ENCODE peak calls at places on chromosome 3, in ten cellular contexts. One of them, this sample, is unnamed.

GRCh38 chr3:189202583-189202982 is 30.8 kb downstream of the TPRG1 start:
- DNase-seq in activated CD8-positive, alpha-beta memory T cell treated with anti-CD3 and anti-CD28 coated beads for 48 hours: no peak
- DNase-seq in ELF-1: no peak
- DNase-seq in C1 segment of cervical spinal cord: peak; percentile 2
- DNase-seq in GM06990: no peak
- DNase-seq in NCI-H345: no peak
- DNase-seq in right atrium auricular region: no peak
- DNase-seq in caudate nucleus: no peak
- DNase-seq in HEK293T: no peak
- DNase-seq in CD8-positive, alpha-beta memory T cell: no peak
- DNase-seq in this sample: no peak

GRCh38 chr3:143563786-143564185 is 284.5 kb downstream of the SLC9A9 start:
- DNase-seq in right atrium auricular region: no peak
- DNase-seq in NCI-H345: no peak
- DNase-seq in CD8-positive, alpha-beta memory T cell: no peak
- DNase-seq in HEK293T: no peak
- DNase-seq in ELF-1: no peak
- DNase-seq in C1 segment of cervical spinal cord: no peak
- DNase-seq in activated CD8-positive, alpha-beta memory T cell treated with anti-CD3 and anti-CD28 coated beads for 48 hours: no peak
- DNase-seq in GM06990: no peak
- DNase-seq in caudate nucleus: no peak
- DNase-seq in this sample: no peak

GRCh38 chr3:49166752-49167556 is 823 bp upstream of the CCDC71 start:
- DNase-seq in caudate nucleus: no peak
- DNase-seq in CD8-positive, alpha-beta memory T cell: no peak
- DNase-seq in right atrium auricular region: no peak
- DNase-seq in NCI-H345: no peak
- DNase-seq in GM06990: no peak
- DNase-seq in HEK293T: no peak
- DNase-seq in C1 segment of cervical spinal cord: no peak
- DNase-seq in activated CD8-positive, alpha-beta memory T cell treated with anti-CD3 and anti-CD28 coated beads for 48 hours: no peak
- DNase-seq in ELF-1: no peak
- DNase-seq in this sample: no peak

GRCh38 chr3:13025090-13025489 is 48.1 kb downstream of the IQSEC1 start:
- DNase-seq in right atrium auricular region: peak; percentile 89
- DNase-seq in HEK293T: no peak
- DNase-seq in caudate nucleus: no peak
- DNase-seq in C1 segment of cervical spinal cord: no peak
- DNase-seq in CD8-positive, alpha-beta memory T cell: no peak
- DNase-seq in NCI-H345: no peak
- DNase-seq in activated CD8-positive, alpha-beta memory T cell treated with anti-CD3 and anti-CD28 coated beads for 48 hours: no peak
- DNase-seq in GM06990: no peak
- DNase-seq in ELF-1: no peak
- DNase-seq in this sample: no peak

GRCh38 chr3:106510206-106510605 is 641.4 kb upstream of the CBLB start:
- DNase-seq in C1 segment of cervical spinal cord: no peak
- DNase-seq in NCI-H345: no peak
- DNase-seq in right atrium auricular region: no peak
- DNase-seq in activated CD8-positive, alpha-beta memory T cell treated with anti-CD3 and anti-CD28 coated beads for 48 hours: no peak
- DNase-seq in CD8-positive, alpha-beta memory T cell: no peak
- DNase-seq in caudate nucleus: no peak
- DNase-seq in ELF-1: no peak
- DNase-seq in GM06990: no peak
- DNase-seq in HEK293T: no peak
- DNase-seq in this sample: no peak

GRCh38 chr3:45978348-45978747 is 17.3 kb downstream of the FYCO1 start:
- DNase-seq in CD8-positive, alpha-beta memory T cell: no peak
- DNase-seq in GM06990: no peak
- DNase-seq in right atrium auricular region: no peak
- DNase-seq in activated CD8-positive, alpha-beta memory T cell treated with anti-CD3 and anti-CD28 coated beads for 48 hours: no peak
- DNase-seq in NCI-H345: no peak
- DNase-seq in caudate nucleus: no peak
- DNase-seq in HEK293T: no peak
- DNase-seq in C1 segment of cervical spinal cord: no peak
- DNase-seq in ELF-1: no peak
- DNase-seq in this sample: no peak

GRCh38 chr3:33886015-33886414 is 87.6 kb downstream of the PDCD6IP start:
- DNase-seq in activated CD8-positive, alpha-beta memory T cell treated with anti-CD3 and anti-CD28 coated beads for 48 hours: no peak
- DNase-seq in CD8-positive, alpha-beta memory T cell: no peak
- DNase-seq in ELF-1: no peak
- DNase-seq in C1 segment of cervical spinal cord: no peak
- DNase-seq in HEK293T: no peak
- DNase-seq in right atrium auricular region: no peak
- DNase-seq in caudate nucleus: no peak
- DNase-seq in GM06990: no peak
- DNase-seq in NCI-H345: no peak
- DNase-seq in this sample: no peak

GRCh38 chr3:4712109-4712508 is 219.0 kb downstream of the ITPR1 start:
- DNase-seq in CD8-positive, alpha-beta memory T cell: no peak
- DNase-seq in C1 segment of cervical spinal cord: no peak
- DNase-seq in ELF-1: no peak
- DNase-seq in caudate nucleus: peak; percentile 23
- DNase-seq in GM06990: no peak
- DNase-seq in right atrium auricular region: no peak
- DNase-seq in activated CD8-positive, alpha-beta memory T cell treated with anti-CD3 and anti-CD28 coated beads for 48 hours: no peak
- DNase-seq in HEK293T: no peak
- DNase-seq in NCI-H345: peak; percentile 3
- DNase-seq in this sample: no peak

GRCh38 chr3:97930018-97930417 is 42.2 kb downstream of the RIOX2 start:
- DNase-seq in GM06990: no peak
- DNase-seq in ELF-1: no peak
- DNase-seq in activated CD8-positive, alpha-beta memory T cell treated with anti-CD3 and anti-CD28 coated beads for 48 hours: no peak
- DNase-seq in NCI-H345: no peak
- DNase-seq in right atrium auricular region: no peak
- DNase-seq in C1 segment of cervical spinal cord: no peak
- DNase-seq in caudate nucleus: no peak
- DNase-seq in CD8-positive, alpha-beta memory T cell: no peak
- DNase-seq in HEK293T: no peak
- DNase-seq in this sample: no peak

GRCh38 chr3:25589104-25589782 is 75.5 kb downstream of the TOP2B start:
- DNase-seq in C1 segment of cervical spinal cord: no peak
- DNase-seq in ELF-1: no peak
- DNase-seq in GM06990: no peak
- DNase-seq in NCI-H345: no peak
- DNase-seq in HEK293T: no peak
- DNase-seq in caudate nucleus: no peak
- DNase-seq in activated CD8-positive, alpha-beta memory T cell treated with anti-CD3 and anti-CD28 coated beads for 48 hours: no peak
- DNase-seq in CD8-positive, alpha-beta memory T cell: no peak
- DNase-seq in right atrium auricular region: peak; percentile 54
- DNase-seq in this sample: no peak

GRCh38 chr3:54342676-54343075 is 220.3 kb downstream of the CACNA2D3 start:
- DNase-seq in C1 segment of cervical spinal cord: no peak
- DNase-seq in CD8-positive, alpha-beta memory T cell: no peak
- DNase-seq in caudate nucleus: no peak
- DNase-seq in GM06990: no peak
- DNase-seq in activated CD8-positive, alpha-beta memory T cell treated with anti-CD3 and anti-CD28 coated beads for 48 hours: no peak
- DNase-seq in right atrium auricular region: no peak
- DNase-seq in ELF-1: no peak
- DNase-seq in NCI-H345: peak; percentile 69
- DNase-seq in HEK293T: no peak
- DNase-seq in this sample: no peak

GRCh38 chr3:13148561-13149330 is 75.5 kb upstream of the IQSEC1 start:
- DNase-seq in right atrium auricular region: no peak
- DNase-seq in GM06990: no peak
- DNase-seq in HEK293T: no peak
- DNase-seq in caudate nucleus: no peak
- DNase-seq in ELF-1: peak; percentile 41
- DNase-seq in activated CD8-positive, alpha-beta memory T cell treated with anti-CD3 and anti-CD28 coated beads for 48 hours: no peak
- DNase-seq in CD8-positive, alpha-beta memory T cell: no peak
- DNase-seq in C1 segment of cervical spinal cord: no peak
- DNase-seq in NCI-H345: no peak
- DNase-seq in this sample: peak; percentile 18

GRCh38 chr3:38649500-38650247 is at the start of gene SCN5A:
- DNase-seq in GM06990: peak; percentile 42
- DNase-seq in right atrium auricular region: no peak
- DNase-seq in NCI-H345: peak; percentile 38
- DNase-seq in ELF-1: peak; percentile 28
- DNase-seq in CD8-positive, alpha-beta memory T cell: peak; percentile 63
- DNase-seq in HEK293T: peak; percentile 90
- DNase-seq in caudate nucleus: no peak
- DNase-seq in C1 segment of cervical spinal cord: peak; percentile 36
- DNase-seq in activated CD8-positive, alpha-beta memory T cell treated with anti-CD3 and anti-CD28 coated beads for 48 hours: no peak
- DNase-seq in this sample: peak; percentile 71

GRCh38 chr3:39166134-39166710 is 12.8 kb upstream of the CSRNP1 start:
- DNase-seq in ELF-1: peak; percentile 79
- DNase-seq in activated CD8-positive, alpha-beta memory T cell treated with anti-CD3 and anti-CD28 coated beads for 48 hours: no peak
- DNase-seq in HEK293T: no peak
- DNase-seq in GM06990: no peak
- DNase-seq in caudate nucleus: no peak
- DNase-seq in CD8-positive, alpha-beta memory T cell: no peak
- DNase-seq in NCI-H345: no peak
- DNase-seq in C1 segment of cervical spinal cord: no peak
- DNase-seq in right atrium auricular region: no peak
- DNase-seq in this sample: no peak

GRCh38 chr3:104909721-104910120 is 457.0 kb upstream of the ALCAM start:
- DNase-seq in caudate nucleus: no peak
- DNase-seq in NCI-H345: peak; percentile 9
- DNase-seq in GM06990: no peak
- DNase-seq in right atrium auricular region: no peak
- DNase-seq in activated CD8-positive, alpha-beta memory T cell treated with anti-CD3 and anti-CD28 coated beads for 48 hours: no peak
- DNase-seq in HEK293T: no peak
- DNase-seq in ELF-1: no peak
- DNase-seq in CD8-positive, alpha-beta memory T cell: no peak
- DNase-seq in C1 segment of cervical spinal cord: no peak
- DNase-seq in this sample: no peak

GRCh38 chr3:55532806-55533205 is 45.7 kb upstream of the WNT5A start:
- DNase-seq in NCI-H345: no peak
- DNase-seq in activated CD8-positive, alpha-beta memory T cell treated with anti-CD3 and anti-CD28 coated beads for 48 hours: no peak
- DNase-seq in ELF-1: no peak
- DNase-seq in C1 segment of cervical spinal cord: no peak
- DNase-seq in HEK293T: no peak
- DNase-seq in GM06990: no peak
- DNase-seq in CD8-positive, alpha-beta memory T cell: no peak
- DNase-seq in right atrium auricular region: no peak
- DNase-seq in caudate nucleus: no peak
- DNase-seq in this sample: no peak

GRCh38 chr3:178140491-178140890 is 395.7 kb upstream of the KCNMB2 start:
- DNase-seq in HEK293T: no peak
- DNase-seq in caudate nucleus: no peak
- DNase-seq in right atrium auricular region: no peak
- DNase-seq in activated CD8-positive, alpha-beta memory T cell treated with anti-CD3 and anti-CD28 coated beads for 48 hours: no peak
- DNase-seq in C1 segment of cervical spinal cord: no peak
- DNase-seq in CD8-positive, alpha-beta memory T cell: no peak
- DNase-seq in ELF-1: no peak
- DNase-seq in NCI-H345: no peak
- DNase-seq in GM06990: no peak
- DNase-seq in this sample: no peak

This sample was measured in B cell.